ENCODE peak calls at places on chromosomes 7 and 10, in seven cellular contexts. One of them, this sample, is unnamed.

GRCh38 chr10:94403823-94404228 is 1.5 kb downstream of the TBC1D12 start:
- DNase-seq in mesendoderm: no peak
- DNase-seq in IMR-90: no peak
- DNase-seq in H1: no peak
- DNase-seq in mesenchymal stem cell: no peak
- DNase-seq in H9: no peak
- DNase-seq in trophoblast cell: peak
- DNase-seq in this sample: no peak

GRCh38 chr7:32143271-32143670 is 73.1 kb upstream of the PDE1C start:
- DNase-seq in H1: no peak
- DNase-seq in H9: no peak
- DNase-seq in mesendoderm: no peak
- DNase-seq in IMR-90: peak
- DNase-seq in trophoblast cell: no peak
- DNase-seq in mesenchymal stem cell: peak
- DNase-seq in this sample: no peak

GRCh38 chr7:88942815-88943501 is 147.4 kb upstream of the TEX47 start:
- DNase-seq in H1: no peak
- DNase-seq in IMR-90: no peak
- DNase-seq in mesendoderm: no peak
- DNase-seq in H9: no peak
- DNase-seq in mesenchymal stem cell: no peak
- DNase-seq in trophoblast cell: no peak
- DNase-seq in this sample: no peak

GRCh38 chr10:133335238-133336122 is 1.2 kb downstream of the CALY start:
- DNase-seq in mesenchymal stem cell: peak
- DNase-seq in mesendoderm: peak
- DNase-seq in IMR-90: peak
- DNase-seq in H9: peak
- DNase-seq in H1: no peak
- DNase-seq in trophoblast cell: no peak
- DNase-seq in this sample: peak

GRCh38 chr10:128078136-128078969 is 47.9 kb downstream of the MKI67 start:
- DNase-seq in mesendoderm: peak
- DNase-seq in H1: peak
- DNase-seq in H9: peak
- DNase-seq in IMR-90: peak
- DNase-seq in mesenchymal stem cell: peak
- DNase-seq in trophoblast cell: peak
- DNase-seq in this sample: peak

GRCh38 chr10:21449288-21449966 is 76.1 kb downstream of the SKIDA1 start:
- DNase-seq in mesendoderm: peak
- DNase-seq in H1: no peak
- DNase-seq in trophoblast cell: no peak
- DNase-seq in mesenchymal stem cell: no peak
- DNase-seq in H9: no peak
- DNase-seq in IMR-90: no peak
- DNase-seq in this sample: no peak

GRCh38 chr7:81515009-81515408 is 254.8 kb downstream of the HGF start:
- DNase-seq in mesenchymal stem cell: peak
- DNase-seq in H9: no peak
- DNase-seq in H1: no peak
- DNase-seq in mesendoderm: no peak
- DNase-seq in trophoblast cell: no peak
- DNase-seq in IMR-90: peak
- DNase-seq in this sample: no peak

GRCh38 chr10:49359349-49360231 is 36.3 kb downstream of the DRGX start:
- DNase-seq in H9: peak
- DNase-seq in trophoblast cell: no peak
- DNase-seq in mesenchymal stem cell: no peak
- DNase-seq in mesendoderm: peak
- DNase-seq in H1: no peak
- DNase-seq in IMR-90: peak
- DNase-seq in this sample: no peak

GRCh38 chr7:110358028-110358427 is 732.9 kb upstream of the LRRN3 start:
- DNase-seq in H9: no peak
- DNase-seq in H1: no peak
- DNase-seq in IMR-90: peak
- DNase-seq in mesenchymal stem cell: peak
- DNase-seq in mesendoderm: no peak
- DNase-seq in trophoblast cell: no peak
- DNase-seq in this sample: no peak

GRCh38 chr10:63268798-63269503 is 135.8 kb downstream of the NRBF2 start:
- DNase-seq in mesenchymal stem cell: peak
- DNase-seq in H1: peak
- DNase-seq in mesendoderm: peak
- DNase-seq in IMR-90: peak
- DNase-seq in trophoblast cell: peak
- DNase-seq in H9: peak
- DNase-seq in this sample: peak

GRCh38 chr10:22823109-22823508 is 104.7 kb upstream of the ARMC3 start:
- DNase-seq in mesendoderm: no peak
- DNase-seq in IMR-90: peak
- DNase-seq in mesenchymal stem cell: peak
- DNase-seq in trophoblast cell: no peak
- DNase-seq in H1: no peak
- DNase-seq in H9: no peak
- DNase-seq in this sample: no peak

GRCh38 chr10:87092356-87092860 is 2.2 kb downstream of the GLUD1 start:
- DNase-seq in mesendoderm: peak
- DNase-seq in IMR-90: peak
- DNase-seq in H9: no peak
- DNase-seq in H1: no peak
- DNase-seq in trophoblast cell: no peak
- DNase-seq in mesenchymal stem cell: peak
- DNase-seq in this sample: no peak

GRCh38 chr10:11782793-11783557 is 40.2 kb upstream of the PROSER2 start:
- DNase-seq in IMR-90: peak
- DNase-seq in mesendoderm: peak
- DNase-seq in mesenchymal stem cell: peak
- DNase-seq in H1: no peak
- DNase-seq in trophoblast cell: peak
- DNase-seq in H9: no peak
- DNase-seq in this sample: peak

GRCh38 chr7:102891693-102892261 is 21.0 kb upstream of the LRRC17 start:
- DNase-seq in trophoblast cell: no peak
- DNase-seq in mesenchymal stem cell: peak
- DNase-seq in H9: no peak
- DNase-seq in H1: no peak
- DNase-seq in mesendoderm: no peak
- DNase-seq in IMR-90: peak
- DNase-seq in this sample: no peak

GRCh38 chr7:65953890-65954289 is 28.1 kb downstream of the GUSB start:
- DNase-seq in H9: no peak
- DNase-seq in trophoblast cell: no peak
- DNase-seq in mesenchymal stem cell: no peak
- DNase-seq in IMR-90: no peak
- DNase-seq in H1: no peak
- DNase-seq in mesendoderm: no peak
- DNase-seq in this sample: no peak

GRCh38 chr10:73263948-73264347 is 11.5 kb upstream of the MRPS16 start:
- DNase-seq in trophoblast cell: no peak
- DNase-seq in IMR-90: peak
- DNase-seq in H9: no peak
- DNase-seq in H1: no peak
- DNase-seq in mesenchymal stem cell: peak
- DNase-seq in mesendoderm: no peak
- DNase-seq in this sample: no peak

GRCh38 chr7:83162402-83163256 is at the start of gene PCLO:
- DNase-seq in IMR-90: peak
- DNase-seq in H1: peak
- DNase-seq in trophoblast cell: peak
- DNase-seq in mesendoderm: peak
- DNase-seq in mesenchymal stem cell: peak
- DNase-seq in H9: peak
- DNase-seq in this sample: peak

GRCh38 chr7:113904521-113904920 is 14.3 kb downstream of the PPP1R3A start:
- DNase-seq in mesenchymal stem cell: no peak
- DNase-seq in mesendoderm: no peak
- DNase-seq in trophoblast cell: no peak
- DNase-seq in H9: no peak
- DNase-seq in IMR-90: no peak
- DNase-seq in H1: no peak
- DNase-seq in this sample: no peak

DNA sequence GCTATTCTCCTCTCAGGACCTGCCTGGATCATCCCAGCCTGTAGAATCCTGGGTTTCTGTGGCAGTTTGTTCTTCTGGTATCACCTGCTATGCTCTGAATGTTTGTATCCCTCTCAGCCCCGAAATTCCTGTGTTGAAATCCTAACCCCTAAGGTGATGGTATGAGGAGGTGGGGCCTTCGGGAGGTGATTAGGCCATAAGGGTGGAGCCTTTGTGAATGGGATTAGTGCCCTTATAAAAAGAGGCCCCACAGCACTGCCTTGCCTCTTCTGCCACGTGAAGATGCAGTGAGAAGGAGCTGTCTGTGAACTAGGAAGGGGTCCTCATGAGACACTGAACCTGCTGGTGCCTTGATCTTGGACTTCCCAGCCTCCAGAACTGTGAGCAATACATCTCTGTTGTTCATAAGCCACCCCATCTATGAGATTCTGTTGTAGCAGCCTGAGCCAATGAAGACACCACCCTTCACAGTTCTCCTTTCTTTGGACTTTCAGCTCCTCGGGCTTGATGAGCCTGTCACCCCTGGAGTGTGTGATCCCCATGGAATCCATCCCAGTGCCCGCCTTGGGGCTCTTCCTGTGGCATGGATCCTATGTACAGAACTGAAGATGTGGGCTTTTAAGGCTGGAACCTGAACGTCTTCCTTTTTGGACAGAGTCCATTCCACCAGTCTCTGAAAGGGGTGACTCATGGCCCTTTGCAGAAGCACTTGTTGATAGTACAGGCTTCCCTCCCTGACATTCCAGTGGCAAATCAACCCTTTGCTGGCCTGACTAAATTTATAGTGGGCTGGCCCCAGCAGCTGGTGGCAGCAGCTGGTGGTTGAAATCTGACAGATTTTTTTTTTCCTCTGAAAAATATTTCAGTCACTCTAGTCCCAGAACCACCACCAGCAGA is 138.0 kb downstream of the TACC2 start:
- DNase-seq in H9: peak
- DNase-seq in trophoblast cell: peak
- DNase-seq in IMR-90: peak
- DNase-seq in mesendoderm: peak
- DNase-seq in mesenchymal stem cell: peak
- DNase-seq in H1: no peak
- DNase-seq in this sample: no peak
- H4K8ac ChIP-seq in H9: no peak
- H4K8ac ChIP-seq in trophoblast cell: no peak
- H4K8ac ChIP-seq in IMR-90: no peak
- H4K8ac ChIP-seq in mesendoderm: no peak
- H4K8ac ChIP-seq in mesenchymal stem cell: no peak
- H4K8ac ChIP-seq in H1: no peak
- H4K8ac ChIP-seq in this sample: no peak

DNA sequence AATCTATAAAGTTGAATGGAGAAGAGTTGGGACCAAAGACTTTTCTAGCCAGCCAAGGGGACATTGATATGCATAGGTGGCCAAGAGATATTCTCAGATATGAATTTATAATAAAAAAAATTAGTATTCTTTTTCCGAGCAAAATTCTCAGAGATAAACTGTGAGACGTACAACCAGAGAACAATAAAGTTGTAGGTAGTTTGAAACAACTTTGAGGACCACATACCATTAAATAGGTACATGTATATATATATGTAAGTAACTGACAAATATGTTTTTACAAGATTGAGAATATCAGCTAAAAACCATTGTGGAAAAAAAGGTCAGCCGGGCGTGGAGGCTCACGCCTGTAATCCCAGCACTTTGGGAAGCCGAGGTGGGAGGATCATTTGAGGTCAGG is 56.5 kb downstream of the EXOC4 start:
- DNase-seq in trophoblast cell: no peak
- DNase-seq in IMR-90: no peak
- DNase-seq in H1: no peak
- DNase-seq in H9: no peak
- DNase-seq in mesenchymal stem cell: no peak
- DNase-seq in mesendoderm: no peak
- DNase-seq in this sample: no peak
- H4K8ac ChIP-seq in trophoblast cell: no peak
- H4K8ac ChIP-seq in IMR-90: no peak
- H4K8ac ChIP-seq in H1: no peak
- H4K8ac ChIP-seq in H9: no peak
- H4K8ac ChIP-seq in mesenchymal stem cell: no peak
- H4K8ac ChIP-seq in mesendoderm: no peak
- H4K8ac ChIP-seq in this sample: no peak

GRCh38 chr10:44743539-44743938 is 167.6 kb upstream of the TMEM72 start:
- DNase-seq in H1: no peak
- DNase-seq in trophoblast cell: no peak
- DNase-seq in H9: no peak
- DNase-seq in mesendoderm: no peak
- DNase-seq in mesenchymal stem cell: no peak
- DNase-seq in IMR-90: no peak
- DNase-seq in this sample: no peak

GRCh38 chr10:44747593-44748172 is 163.5 kb upstream of the TMEM72 start:
- DNase-seq in mesendoderm: no peak
- DNase-seq in IMR-90: no peak
- DNase-seq in mesenchymal stem cell: no peak
- DNase-seq in H1: no peak
- DNase-seq in H9: no peak
- DNase-seq in trophoblast cell: no peak
- DNase-seq in this sample: no peak

GRCh38 chr10:44752451-44753441 is 158.4 kb upstream of the TMEM72 start:
- DNase-seq in H9: no peak
- DNase-seq in trophoblast cell: no peak
- DNase-seq in mesendoderm: no peak
- DNase-seq in H1: no peak
- DNase-seq in mesenchymal stem cell: peak
- DNase-seq in IMR-90: peak
- DNase-seq in this sample: no peak

GRCh38 chr10:44745920-44746319 is 165.2 kb upstream of the TMEM72 start:
- DNase-seq in H9: no peak
- DNase-seq in IMR-90: no peak
- DNase-seq in trophoblast cell: no peak
- DNase-seq in H1: no peak
- DNase-seq in mesenchymal stem cell: no peak
- DNase-seq in mesendoderm: peak
- DNase-seq in this sample: no peak

GRCh38 chr10:44749141-44749540 is 162.0 kb upstream of the TMEM72 start:
- DNase-seq in mesenchymal stem cell: no peak
- DNase-seq in mesendoderm: no peak
- DNase-seq in H9: no peak
- DNase-seq in IMR-90: no peak
- DNase-seq in H1: no peak
- DNase-seq in trophoblast cell: no peak
- DNase-seq in this sample: no peak
- H4K8ac ChIP-seq in mesenchymal stem cell: no peak
- H4K8ac ChIP-seq in mesendoderm: no peak
- H4K8ac ChIP-seq in H9: no peak
- H4K8ac ChIP-seq in IMR-90: no peak
- H4K8ac ChIP-seq in H1: no peak
- H4K8ac ChIP-seq in trophoblast cell: no peak
- H4K8ac ChIP-seq in this sample: no peak

DNA sequence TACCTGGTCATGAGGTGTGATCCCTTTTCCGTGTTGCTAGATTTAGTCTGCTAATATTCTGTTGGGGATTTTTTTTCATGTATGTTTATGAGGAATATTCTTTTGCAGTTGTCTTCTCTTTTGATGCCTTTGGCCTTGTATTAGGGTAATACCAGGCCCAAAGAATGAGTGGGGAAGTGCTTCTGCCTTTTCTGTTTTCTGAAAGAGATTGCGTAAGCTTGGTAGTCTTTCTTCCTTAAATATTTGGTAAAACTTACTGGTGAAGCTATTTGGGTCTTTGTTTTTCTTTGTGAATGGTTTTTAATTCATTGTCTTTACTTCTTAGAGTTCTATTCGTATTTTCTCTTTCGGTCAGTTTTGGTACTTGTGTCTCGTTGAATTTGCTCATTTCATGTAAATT is 51.1 kb downstream of the SHH start:
- DNase-seq in IMR-90: no peak
- DNase-seq in trophoblast cell: no peak
- DNase-seq in H1: no peak
- DNase-seq in mesendoderm: no peak
- DNase-seq in mesenchymal stem cell: no peak
- DNase-seq in H9: no peak
- DNase-seq in this sample: no peak
- H4K8ac ChIP-seq in IMR-90: no peak
- H4K8ac ChIP-seq in trophoblast cell: no peak
- H4K8ac ChIP-seq in H1: no peak
- H4K8ac ChIP-seq in mesendoderm: no peak
- H4K8ac ChIP-seq in mesenchymal stem cell: no peak
- H4K8ac ChIP-seq in H9: no peak
- H4K8ac ChIP-seq in this sample: no peak

This sample was measured in neuronal stem cell.